ENCODE peak calls at places on chromosomes 2 and 18, in nine cellular contexts. F, R, Z, E, K, B, H, L and Q are unnamed samples. For H3K4me1, the result is how much of the 10 kb centered on the place peaks cover.

GRCh38 chr18:5868218-5868904 is 27.0 kb downstream of the TMEM200C start:
- DNase-seq in F (peak), R (peak), Z (peak), E (no peak), K (peak), B (no peak), H (peak), L (peak), Q (peak)

GRCh38 chr2:3290655-3291054 is 87.0 kb downstream of the EIPR1 start:
- DNase-seq in F (no peak), R (no peak), Z (no peak), E (no peak), K (no peak), B (peak), H (peak), L (no peak), Q (no peak)

GRCh38 chr2:227687189-227687588 is 20.6 kb downstream of the SCYGR5 start:
- DNase-seq in F (no peak), R (no peak), Z (no peak), E (no peak), K (no peak), B (no peak), H (no peak), L (no peak), Q (no peak)

GRCh38 chr18:58844871-58845270 is 19.8 kb upstream of the ZNF532 start:
- DNase-seq in F (no peak), R (no peak), Z (no peak), E (no peak), K (no peak), B (no peak), H (no peak), L (no peak), Q (no peak)

GRCh38 chr2:188659656-188660406 is 314.3 kb upstream of the COL3A1 start:
- DNase-seq in F (no peak), R (no peak), Z (no peak), E (no peak), K (no peak), B (no peak), H (no peak), L (no peak), Q (no peak)

GRCh38 chr2:164992818-164993217 is 37.5 kb upstream of the SLC38A11 start:
- DNase-seq in F (peak), R (no peak), Z (peak), E (no peak), K (no peak), B (peak), H (peak), L (peak), Q (peak)

GRCh38 chr2:38192976-38193375 is 117.0 kb upstream of the CYP1B1 start:
- DNase-seq in F (peak), R (no peak), Z (no peak), E (no peak), K (no peak), B (no peak), H (no peak), L (no peak), Q (no peak)

GRCh38 chr2:23944527-23944926 is 4.3 kb downstream of the UBXN2A start:
- DNase-seq in F (no peak), R (no peak), Z (peak), E (no peak), K (no peak), B (no peak), H (no peak), L (no peak), Q (no peak)

GRCh38 chr2:132670104-132670960 is at the start of gene LYPD1:
- DNase-seq in F (peak), R (no peak), Z (no peak), E (peak), K (no peak), B (peak), H (peak), L (peak), Q (no peak)

GRCh38 chr2:119431155-119431975 is at the start of gene TMEM37:
- DNase-seq in F (peak), R (peak), Z (no peak), E (peak), K (peak), B (peak), H (peak), L (peak), Q (peak)

GRCh38 chr2:97993926-97994325 is 1.8 kb downstream of the TMEM131 start:
- DNase-seq in F (no peak), R (no peak), Z (no peak), E (no peak), K (no peak), B (no peak), H (no peak), L (no peak), Q (no peak)

GRCh38 chr18:62637807-62638687 is 77.3 kb upstream of the PHLPP1 start:
- DNase-seq in F (peak), R (no peak), Z (no peak), E (no peak), K (peak), B (no peak), H (peak), L (peak), Q (peak)

GRCh38 chr2:1818404-1818803 is 74.1 kb upstream of the PXDN start:
- DNase-seq in F (no peak), R (no peak), Z (no peak), E (no peak), K (no peak), B (no peak), H (no peak), L (no peak), Q (no peak)

GRCh38 chr2:20012282-20013060 is at the start of gene MATN3:
- DNase-seq in F (peak), R (no peak), Z (no peak), E (peak), K (peak), B (peak), H (peak), L (no peak), Q (peak)

GRCh38 chr18:32922951-32923430 is 150.2 kb upstream of the KLHL14 start:
- DNase-seq in F (no peak), R (no peak), Z (no peak), E (no peak), K (no peak), B (no peak), H (no peak), L (no peak), Q (no peak)

GRCh38 chr2:98932778-98933343 is 3.2 kb downstream of the CRACDL start:
- DNase-seq in F (no peak), R (no peak), Z (no peak), E (no peak), K (no peak), B (no peak), H (no peak), L (no peak), Q (no peak)

GRCh38 chr2:224927671-224928173 is 114.5 kb downstream of the DOCK10 start:
- DNase-seq in F (no peak), R (no peak), Z (no peak), E (peak), K (no peak), B (no peak), H (no peak), L (peak), Q (peak)

GRCh38 chr2:139122711-139123158 is 342.5 kb upstream of the NXPH2 start:
- DNase-seq in F (peak), R (no peak), Z (no peak), E (no peak), K (no peak), B (no peak), H (no peak), L (no peak), Q (no peak)

GRCh38 chr2:203914546-203915169 is 21.9 kb upstream of the ICOS start:
- DNase-seq in F (no peak), R (no peak), Z (no peak), E (no peak), K (no peak), B (no peak), H (no peak), L (no peak), Q (no peak)

GRCh38 chr2:231189571-231190495 is 8.6 kb upstream of the ARMC9 start:
- DNase-seq in F (peak), R (no peak), Z (no peak), E (no peak), K (no peak), B (peak), H (no peak), L (peak), Q (peak)

DNA sequence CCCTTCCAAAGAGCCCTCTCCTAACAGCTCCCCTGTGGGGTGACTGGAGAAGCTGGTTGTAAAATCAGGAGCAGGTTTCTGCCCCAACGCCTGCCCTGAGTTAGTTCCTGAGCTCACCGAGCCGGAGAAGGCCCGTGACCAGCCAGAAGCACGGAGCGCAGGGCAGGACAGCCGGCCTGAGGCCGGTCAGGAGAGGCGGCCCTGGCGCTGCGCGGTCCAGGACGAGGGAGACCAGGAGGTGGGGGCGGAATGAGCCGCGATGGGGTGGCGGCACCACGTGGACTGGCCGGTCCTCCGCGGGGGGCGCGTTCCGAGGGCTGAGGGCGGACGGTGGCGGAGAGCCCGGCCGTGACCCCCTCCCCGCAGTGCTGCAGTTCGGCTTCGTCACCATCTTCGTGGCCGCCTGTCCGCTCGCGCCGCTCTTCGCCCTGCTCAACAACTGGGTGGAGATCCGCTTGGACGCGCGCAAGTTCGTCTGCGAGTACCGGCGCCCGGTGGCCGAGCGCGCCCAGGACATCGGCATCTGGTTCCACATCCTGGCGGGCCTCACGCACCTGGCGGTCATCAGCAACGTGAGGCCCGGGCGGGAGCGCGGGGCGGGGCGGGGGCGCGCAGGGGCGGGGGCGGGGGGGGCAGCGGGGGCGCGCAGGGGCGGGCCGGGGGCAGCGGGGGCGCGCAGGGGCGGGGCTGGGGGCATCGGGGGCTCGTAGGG is 29.0 kb downstream of the ANO7 start:
- DNase-seq in F (peak), R (no peak), Z (peak), E (peak), K (peak), B (peak), H (peak), L (peak), Q (peak)
- TF ChIP-seq POLR2AphosphoS5 in F (no peak), R (no peak), Z (no peak), E (peak), K (no peak), B (peak), H (no peak), L (no peak), Q (no peak)

GRCh38 chr2:108614043-108614435 is 79.8 kb downstream of the LIMS1 start:
- DNase-seq in F (no peak), R (no peak), Z (no peak), E (peak), K (no peak), B (no peak), H (no peak), L (no peak), Q (no peak)
- H3K4me1 ChIP-seq in F (under half), R (under half), Z (under half), E (half or more), K (half or more), B (under half), H (under half), L (under half), Q (under half)

GRCh38 chr18:65288908-65289307 is 461.9 kb upstream of the CDH7 start:
- DNase-seq in F (no peak), R (no peak), Z (no peak), E (no peak), K (no peak), B (no peak), H (no peak), L (no peak), Q (no peak)

GRCh38 chr18:65287642-65288041 is 463.2 kb upstream of the CDH7 start:
- DNase-seq in F (no peak), R (no peak), Z (no peak), E (no peak), K (no peak), B (no peak), H (no peak), L (no peak), Q (no peak)
- TF ChIP-seq POLR2AphosphoS5 in F (no peak), R (no peak), Z (no peak), E (no peak), K (no peak), B (no peak), H (no peak), L (no peak), Q (no peak)

DNA sequence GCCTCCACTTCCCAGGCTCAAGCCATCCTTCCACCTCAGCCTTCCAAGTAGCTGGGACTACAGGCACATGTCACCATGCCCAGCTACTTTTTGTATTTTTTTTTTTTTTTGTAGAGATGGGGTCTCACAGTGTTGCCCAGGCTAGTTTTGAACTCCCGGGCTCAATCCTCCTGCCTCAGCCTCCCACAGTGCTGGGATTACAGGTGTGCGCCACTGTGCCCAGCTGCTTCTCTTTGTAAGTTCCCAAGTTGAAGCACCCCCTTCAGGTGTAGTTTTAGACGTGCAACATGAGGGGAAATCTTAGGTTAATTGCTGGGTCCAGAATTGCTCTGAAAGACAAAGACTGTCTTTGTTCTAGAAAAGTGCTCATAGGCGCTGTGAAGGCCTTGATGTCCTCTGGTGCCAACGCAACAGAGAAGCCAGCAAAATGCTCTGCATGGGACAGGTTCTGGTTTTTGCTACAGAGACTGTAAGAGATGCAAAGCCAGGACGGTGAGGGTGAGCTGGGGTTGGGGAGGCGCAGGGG is 46.6 kb downstream of the RRM2 start:
- DNase-seq in F (peak), R (no peak), Z (no peak), E (peak), K (no peak), B (no peak), H (no peak), L (no peak), Q (no peak)
- H3K4me1 ChIP-seq in F (under half), R (under half), Z (under half), E (under half), K (under half), B (under half), H (half or more), L (under half), Q (under half)

GRCh38 chr18:13562494-13563029 is 163.8 kb downstream of the FAM210A start:
- DNase-seq in F (no peak), R (peak), Z (no peak), E (no peak), K (no peak), B (no peak), H (no peak), L (no peak), Q (no peak)

GRCh38 chr18:13560306-13560705 is 166.1 kb downstream of the FAM210A start:
- DNase-seq in F (no peak), R (no peak), Z (no peak), E (no peak), K (no peak), B (no peak), H (no peak), L (no peak), Q (no peak)

GRCh38 chr18:13564579-13564978 is 161.8 kb downstream of the FAM210A start:
- DNase-seq in F (no peak), R (no peak), Z (no peak), E (no peak), K (no peak), B (no peak), H (peak), L (no peak), Q (peak)

GRCh38 chr18:13565228-13565627 is 161.1 kb downstream of the FAM210A start:
- DNase-seq in F (no peak), R (no peak), Z (peak), E (no peak), K (no peak), B (no peak), H (no peak), L (no peak), Q (no peak)

GRCh38 chr18:13563390-13563805 is 163.0 kb downstream of the FAM210A start:
- DNase-seq in F (no peak), R (no peak), Z (no peak), E (no peak), K (no peak), B (no peak), H (no peak), L (no peak), Q (no peak)
- TF ChIP-seq POLR2AphosphoS5 in F (no peak), R (no peak), Z (no peak), E (no peak), K (no peak), B (peak), H (no peak), L (no peak), Q (no peak)

DNA sequence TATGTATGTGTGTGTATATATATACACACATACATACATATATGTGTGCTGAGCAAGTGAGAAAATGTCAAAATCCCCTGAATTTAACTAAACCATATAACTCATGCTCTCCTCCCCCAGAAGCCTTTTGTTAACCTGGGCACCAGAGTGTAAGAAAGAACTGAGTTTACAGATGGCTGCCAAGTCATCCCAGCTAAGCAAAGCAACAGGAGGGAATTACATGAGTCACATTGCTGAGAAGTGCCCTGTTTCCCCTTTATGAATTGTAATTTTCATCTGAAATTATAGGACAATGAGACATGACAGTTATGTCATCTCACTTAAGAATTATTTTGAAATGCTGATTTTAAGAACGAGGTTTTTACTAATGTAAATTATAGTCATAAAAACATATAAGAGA is 29.9 kb downstream of the SCN7A start:
- DNase-seq in F (no peak), R (no peak), Z (no peak), E (no peak), K (no peak), B (no peak), H (no peak), L (peak), Q (no peak)
- H3K4me1 ChIP-seq in F (under half), R (under half), Z (under half), E (under half), K (under half), B (under half), H (under half), L (under half), Q (under half)

DNA sequence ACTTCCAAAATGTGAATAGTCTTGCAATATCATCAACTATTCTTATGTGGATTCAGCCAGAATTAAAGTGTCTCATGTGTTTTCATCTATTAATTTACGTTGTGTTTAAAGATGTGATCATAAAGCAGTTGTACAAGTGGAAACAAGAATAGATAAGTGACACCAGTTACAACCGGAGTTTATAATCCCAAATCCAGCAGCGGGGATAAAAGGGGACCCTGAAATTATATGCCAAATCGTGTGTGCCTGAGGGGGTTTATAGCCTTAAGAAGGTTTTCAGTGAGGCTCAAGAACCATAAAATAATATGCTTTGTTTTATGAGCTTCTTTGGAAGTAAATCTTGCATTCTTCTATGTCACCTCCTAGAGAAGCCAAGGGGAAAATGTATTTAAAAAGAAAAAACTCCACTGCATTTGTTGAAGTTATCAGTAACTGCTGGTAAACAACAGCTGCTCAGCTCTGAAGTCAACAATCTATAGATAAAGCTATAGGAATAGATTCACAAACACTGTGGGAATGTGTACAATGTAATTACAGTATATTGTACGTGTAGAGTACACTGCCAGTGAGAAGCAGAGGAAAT is 25.8 kb upstream of the MAP3K20 start:
- DNase-seq in F (no peak), R (no peak), Z (no peak), E (no peak), K (no peak), B (no peak), H (no peak), L (peak), Q (no peak)
- TF ChIP-seq POLR2AphosphoS5 in F (no peak), R (no peak), Z (no peak), E (no peak), K (no peak), B (no peak), H (no peak), L (no peak), Q (no peak)

GRCh38 chr2:218320704-218321336 is 28.5 kb upstream of the TMBIM1 start:
- DNase-seq in F (no peak), R (no peak), Z (no peak), E (no peak), K (no peak), B (no peak), H (no peak), L (no peak), Q (no peak)

GRCh38 chr2:218326315-218326714 is 30.3 kb upstream of the CATIP start:
- DNase-seq in F (no peak), R (no peak), Z (no peak), E (no peak), K (no peak), B (no peak), H (no peak), L (no peak), Q (no peak)

GRCh38 chr2:218322756-218323525 is 30.6 kb upstream of the TMBIM1 start:
- DNase-seq in F (peak), R (no peak), Z (peak), E (peak), K (peak), B (peak), H (peak), L (peak), Q (peak)

GRCh38 chr2:218325566-218326160 is 31.0 kb upstream of the CATIP start:
- DNase-seq in F (no peak), R (no peak), Z (no peak), E (no peak), K (no peak), B (no peak), H (no peak), L (no peak), Q (no peak)

GRCh38 chr2:218323526-218324472 is 31.5 kb upstream of the TMBIM1 start:
- DNase-seq in F (peak), R (no peak), Z (no peak), E (no peak), K (no peak), B (no peak), H (no peak), L (peak), Q (peak)
- H3K4me1 ChIP-seq in F (under half), R (under half), Z (under half), E (half or more), K (under half), B (under half), H (under half), L (under half), Q (under half)

DNA sequence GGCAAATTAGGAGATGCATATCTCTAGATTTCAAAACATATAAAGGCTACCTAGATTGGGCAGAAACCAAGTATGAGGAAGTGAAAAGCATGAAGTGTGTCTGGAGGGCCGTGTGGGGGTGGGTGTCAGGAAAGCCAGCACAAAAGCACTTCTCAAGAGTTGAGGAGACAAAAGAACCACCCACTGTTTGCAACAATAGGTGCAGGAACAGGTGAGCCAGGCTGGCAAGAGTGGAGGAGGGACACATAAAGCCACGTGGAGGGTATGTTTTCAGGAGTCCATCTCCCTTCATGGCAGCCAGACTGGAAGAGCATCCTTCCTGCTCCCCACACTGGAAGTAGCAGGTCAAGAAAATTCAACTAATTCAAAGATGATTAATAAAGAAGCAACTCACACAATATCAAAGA is 96.4 kb downstream of the CERS6 start:
- DNase-seq in F (peak), R (peak), Z (no peak), E (peak), K (no peak), B (no peak), H (no peak), L (no peak), Q (no peak)
- TF ChIP-seq POLR2AphosphoS5 in F (peak), R (no peak), Z (no peak), E (no peak), K (no peak), B (no peak), H (no peak), L (no peak), Q (no peak)